ENCODE peak calls at places on chromosomes 5 and 9, in five cellular contexts. W is trophoblast cell, L is IMR-90, H is mesenchymal stem cell, E is mesendoderm. X is an unnamed sample.
A peak's percentile ranks its signal among the peaks of the same experiment; 100 is the strongest.

GRCh38 chr9:127245637-127246164 is 18.9 kb upstream of the GARNL3 start:
- DNase-seq in L (no peak), H (no peak), W (no peak), E (no peak), X (no peak)

GRCh38 chr5:17000296-17000939 is 64.3 kb upstream of the MYO10 start:
- DNase-seq in W (peak; percentile 58), E (peak; percentile 54), H (peak; percentile 96), L (peak; percentile 98), X (no peak)

GRCh38 chr9:20538956-20539355 is 83.3 kb downstream of the MLLT3 start:
- DNase-seq in W (no peak), H (no peak), L (peak; percentile 13), E (no peak), X (no peak)

GRCh38 chr5:56246769-56247168 is 13.6 kb upstream of the ANKRD55 start:
- DNase-seq in H (no peak), W (no peak), E (no peak), L (no peak), X (no peak)

GRCh38 chr9:72362680-72363139 is 2.3 kb downstream of the ZFAND5 start:
- DNase-seq in E (peak; percentile 66), W (peak; percentile 60), H (peak; percentile 90), L (peak; percentile 76), X (no peak)

GRCh38 chr5:175035882-175036533 is 311.6 kb downstream of the MSX2 start:
- DNase-seq in L (no peak), W (no peak), E (peak; percentile 28), H (no peak), X (no peak)

GRCh38 chr9:78871452-78872331 is 574.8 kb downstream of the PSAT1 start:
- DNase-seq in L (peak; percentile 95), E (peak; percentile 33), W (peak; percentile 62), H (peak; percentile 93), X (no peak)

GRCh38 chr9:19117039-19117716 is 10.1 kb downstream of the PLIN2 start:
- DNase-seq in L (no peak), E (no peak), W (no peak), H (no peak), X (no peak)

GRCh38 chr5:19042106-19042505 is 945.9 kb downstream of the CDH18 start:
- DNase-seq in H (no peak), E (no peak), W (no peak), L (no peak), X (no peak)

GRCh38 chr9:105880517-105880916 is 186.2 kb downstream of the TMEM38B start:
- DNase-seq in W (no peak), H (no peak), E (no peak), L (no peak), X (no peak)
- H2AK5ac ChIP-seq in W (no peak overlapping the region), H (no peak overlapping the region), E (no peak overlapping the region), L (no peak overlapping the region), X (no peak overlapping the region)

GRCh38 chr9:116285320-116285719 is 131.7 kb downstream of the PAPPA start:
- DNase-seq in L (no peak), W (no peak), H (no peak), E (peak; percentile 55), X (no peak)

GRCh38 chr9:116287721-116288120 is 134.1 kb downstream of the PAPPA start:
- DNase-seq in H (no peak), L (peak; percentile 73), W (no peak), E (no peak), X (no peak)

GRCh38 chr9:116286287-116286686 is 132.7 kb downstream of the PAPPA start:
- DNase-seq in E (peak; percentile 78), L (no peak), W (no peak), H (peak; percentile 42), X (peak; percentile 67)

GRCh38 chr9:116282598-116282997 is 129.0 kb downstream of the PAPPA start:
- DNase-seq in L (no peak), W (no peak), E (no peak), H (no peak), X (peak; percentile 36)

DNA sequence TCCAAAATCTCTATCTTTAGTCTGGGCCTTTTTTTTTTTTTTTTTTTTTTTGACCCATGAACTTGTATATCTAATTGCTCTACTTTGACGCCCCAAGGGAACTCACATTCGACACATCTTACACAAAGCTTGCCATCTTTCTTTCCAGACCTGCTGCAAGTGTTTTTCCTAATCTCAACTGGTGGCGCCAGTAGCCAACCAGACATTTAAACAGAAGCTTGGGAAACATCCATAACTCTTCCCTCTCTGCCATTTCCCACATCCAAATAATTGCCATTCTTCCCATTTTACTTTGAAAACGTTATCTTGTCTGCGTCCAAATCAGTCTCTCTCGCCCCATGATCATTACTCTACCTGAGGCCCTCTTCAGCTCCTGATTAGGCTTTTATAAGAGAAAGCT is 130.9 kb downstream of the PAPPA start:
- DNase-seq in L (no peak), W (peak; percentile 51), H (no peak), E (no peak), X (no peak)
- H3K27ac ChIP-seq in L (no peak overlapping the region), W (no peak overlapping the region), H (no peak overlapping the region), E (no peak overlapping the region), X (no peak overlapping the region)

DNA sequence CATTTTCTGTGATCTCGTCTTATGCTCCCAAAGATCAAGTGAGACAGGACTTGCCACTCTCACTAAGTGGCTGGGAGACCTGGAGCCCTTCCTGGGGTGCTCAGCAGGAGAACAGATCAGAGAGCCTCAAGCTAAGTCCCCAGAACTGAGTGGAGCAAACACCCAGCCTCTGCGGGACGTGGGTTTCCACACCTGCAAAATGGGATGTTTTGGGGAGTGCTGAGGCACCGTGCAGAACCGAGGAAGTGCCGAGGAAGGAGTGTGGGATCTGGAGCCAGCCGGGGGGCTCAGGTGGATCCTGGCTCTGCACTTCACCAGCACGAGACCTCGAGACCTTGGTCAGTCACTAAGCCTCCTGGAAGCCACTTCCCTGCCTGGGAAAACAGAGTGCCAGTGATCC is 166.0 kb downstream of the DAB2IP start:
- DNase-seq in L (no peak), H (no peak), E (no peak), W (no peak), X (no peak)
- H3K36me3 ChIP-seq in L (no peaks in the 10 kb centered on the region), H (no peaks in the 10 kb centered on the region), E (no peaks in the 10 kb centered on the region), W (no peaks in the 10 kb centered on the region), X (no peaks in the 10 kb centered on the region)

GRCh38 chr5:141915881-141916336 is 7.8 kb upstream of the DELE1 start:
- DNase-seq in H (no peak), W (peak; percentile 32), L (no peak), E (peak; percentile 86), X (no peak)
- H2AK5ac ChIP-seq in H (no peak overlapping the region), W (no peak overlapping the region), L (no peak overlapping the region), E (no peak overlapping the region), X (no peak overlapping the region)

GRCh38 chr9:115924669-115924987 is 229.0 kb upstream of the PAPPA start:
- DNase-seq in E (no peak), W (no peak), L (no peak), H (no peak), X (no peak)

GRCh38 chr9:115923903-115924668 is 229.5 kb upstream of the PAPPA start:
- DNase-seq in H (peak; percentile 97), E (no peak), L (peak; percentile 99), W (no peak), X (no peak)

GRCh38 chr9:115922441-115922840 is 231.2 kb upstream of the PAPPA start:
- DNase-seq in H (no peak), L (no peak), E (no peak), W (peak; percentile 84), X (no peak)

GRCh38 chr9:115925424-115925823 is 228.2 kb upstream of the PAPPA start:
- DNase-seq in E (no peak), W (peak; percentile 62), H (no peak), L (no peak), X (no peak)

DNA sequence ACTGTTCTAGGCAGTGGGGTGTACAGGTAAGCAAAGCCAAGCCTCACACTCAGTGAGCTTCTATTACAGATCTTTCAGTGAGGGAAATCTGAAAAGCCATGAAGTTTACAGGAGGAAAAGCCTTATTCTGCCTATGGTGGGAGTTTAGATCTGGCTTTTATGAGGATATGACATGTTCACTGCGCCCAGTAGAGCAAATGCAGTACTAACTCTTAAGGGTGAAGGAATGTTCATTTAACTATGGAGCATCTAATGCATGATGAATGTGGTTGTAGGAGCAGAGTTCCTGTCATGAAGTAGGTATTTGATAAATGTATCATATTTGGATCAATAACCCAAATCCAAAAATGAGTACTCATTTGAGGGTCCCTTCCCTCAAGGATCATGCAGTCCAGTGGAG is 230.2 kb upstream of the PAPPA start:
- DNase-seq in E (no peak), L (no peak), W (no peak), H (no peak), X (no peak)
- H3K27ac ChIP-seq in E (no peak overlapping the region), L (peak overlapping the region; percentile 98), W (no peak overlapping the region), H (peak overlapping the region; percentile 61), X (no peak overlapping the region)

GRCh38 chr5:177142029-177142681 is 8.6 kb downstream of the NSD1 start:
- DNase-seq in E (peak; percentile 23), W (no peak), L (peak; percentile 25), H (peak; percentile 38), X (no peak)

GRCh38 chr5:177142778-177143177 is 9.2 kb downstream of the NSD1 start:
- DNase-seq in W (no peak), L (no peak), E (no peak), H (no peak), X (no peak)

GRCh38 chr5:177141496-177141895 is 7.9 kb downstream of the NSD1 start:
- DNase-seq in L (no peak), W (no peak), H (no peak), E (no peak), X (no peak)

GRCh38 chr5:177147239-177147638 is 13.7 kb downstream of the NSD1 start:
- DNase-seq in E (no peak), L (peak; percentile 63), W (peak; percentile 53), H (peak; percentile 42), X (no peak)
- H3K36me3 ChIP-seq in E (peaks cover 12% of the 10 kb centered on the region), L (peaks cover 25% of the 10 kb centered on the region), W (peaks cover 46% of the 10 kb centered on the region), H (peaks cover 78% of the 10 kb centered on the region), X (no peaks in the 10 kb centered on the region)

GRCh38 chr9:128723352-128723865 is 518 bp downstream of the ZDHHC12 start:
- DNase-seq in W (no peak), H (peak; percentile 10), E (no peak), L (no peak), X (peak; percentile 17)
- H2AK5ac ChIP-seq in W (peak overlapping the region; percentile 81), H (no peak overlapping the region), E (peak overlapping the region; percentile 90), L (peak overlapping the region; percentile 20), X (peak overlapping the region; percentile 97)

DNA sequence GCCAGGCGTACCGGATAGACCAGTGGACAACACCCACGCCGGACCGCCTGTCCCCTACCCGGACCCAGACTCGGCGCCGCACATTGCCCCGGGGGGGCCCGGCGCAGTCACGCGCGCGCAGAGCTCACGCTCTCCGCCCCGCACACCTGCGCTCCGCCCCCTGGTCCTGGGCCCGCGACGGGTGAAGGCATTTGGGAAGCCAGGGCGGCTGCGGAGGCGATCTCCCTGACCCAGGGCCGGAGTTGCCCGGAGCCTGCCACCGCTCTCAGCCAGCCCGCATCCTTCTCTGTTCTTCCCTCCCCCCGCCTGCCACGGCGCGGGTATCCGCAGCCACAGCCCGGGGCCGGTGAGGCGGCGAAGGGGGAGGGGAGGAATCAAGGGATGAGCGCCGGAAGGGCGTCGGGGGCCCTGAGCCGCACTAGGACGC is 482 bp downstream of the RELL2 start:
- DNase-seq in E (peak; percentile 46), H (no peak), W (peak; percentile 75), L (no peak), X (peak; percentile 26)
- H3K27ac ChIP-seq in E (no peak overlapping the region), H (no peak overlapping the region), W (no peak overlapping the region), L (peak overlapping the region; percentile 0), X (no peak overlapping the region)

DNA sequence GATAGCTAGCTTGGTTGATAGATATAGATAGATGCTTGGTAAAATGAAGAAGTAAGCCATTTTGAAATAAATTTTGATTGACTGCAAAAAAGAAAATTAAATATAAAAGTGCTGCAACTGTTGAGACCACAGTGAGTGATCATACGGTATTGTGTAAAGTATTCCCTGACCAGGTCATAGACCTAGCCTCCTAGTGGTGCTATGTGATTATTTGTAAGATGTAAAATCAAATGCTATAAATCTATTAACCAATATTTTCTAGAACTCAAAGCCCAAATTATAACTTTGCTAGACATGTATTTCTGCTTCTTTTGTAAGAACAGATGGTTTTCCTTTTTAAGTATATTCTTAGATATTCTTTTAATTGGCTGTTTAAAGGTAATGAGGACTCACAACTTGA is 480.2 kb upstream of the PTPRD start:
- DNase-seq in E (no peak), H (no peak), W (no peak), L (no peak), X (no peak)
- H3K36me3 ChIP-seq in E (no peaks in the 10 kb centered on the region), H (no peaks in the 10 kb centered on the region), W (no peaks in the 10 kb centered on the region), L (no peaks in the 10 kb centered on the region), X (no peaks in the 10 kb centered on the region)

X was measured in neuronal stem cell.